ENCODE peak calls at places on chromosomes 7 and 10, in five cellular contexts. A is cardiac muscle cell, G is left lobe of liver, M is Daoy, D is lung. X is an unnamed sample.
A peak's percentile ranks its signal among the peaks of the same experiment; 100 is the strongest.

GRCh38 chr10:11532329-11532728 is 79.1 kb downstream of the USP6NL start:
- DNase-seq in A (peak; percentile 62), G (no peak), M (no peak), D (no peak), X (no peak)

GRCh38 chr7:20385121-20385520 is 54.4 kb downstream of the ITGB8 start:
- DNase-seq in A (peak; percentile 51), G (no peak), M (peak; percentile 54), D (no peak), X (no peak)

GRCh38 chr10:68231106-68231901 is 609 bp downstream of the ATOH7 start:
- DNase-seq in A (peak; percentile 79), G (peak; percentile 67), M (peak; percentile 81), D (peak; percentile 44), X (peak; percentile 69)

GRCh38 chr7:65216469-65216868 is 157.2 kb upstream of the ZNF92 start:
- DNase-seq in A (peak; percentile 41), G (peak; percentile 68), M (peak; percentile 75), D (peak; percentile 76), X (peak; percentile 79)

GRCh38 chr7:152520861-152521302 is 85.1 kb upstream of the KMT2C start:
- DNase-seq in A (peak; percentile 16), G (no peak), M (no peak), D (no peak), X (no peak)

GRCh38 chr7:34759477-34760125 is 101.6 kb downstream of the NPSR1 start:
- DNase-seq in A (peak; percentile 66), G (no peak), M (peak; percentile 62), D (no peak), X (no peak)

GRCh38 chr10:133166828-133167692 is 7.0 kb downstream of the KNDC1 start:
- DNase-seq in A (peak; percentile 20), G (peak; percentile 40), M (no peak), D (no peak), X (no peak)

GRCh38 chr7:142860968-142861367 is 6.1 kb downstream of the EPHB6 start:
- DNase-seq in A (no peak), G (no peak), M (no peak), D (no peak), X (no peak)

GRCh38 chr10:89869180-89869579 is 167.8 kb downstream of the KIF20B start:
- DNase-seq in A (peak; percentile 61), G (no peak), M (peak; percentile 23), D (no peak), X (no peak)

GRCh38 chr7:81013036-81013435 is 94.2 kb upstream of the SEMA3C start:
- DNase-seq in A (peak; percentile 74), G (no peak), M (peak; percentile 26), D (no peak), X (no peak)

GRCh38 chr10:13102002-13102794 is 2.2 kb downstream of the OPTN start:
- DNase-seq in A (peak; percentile 41), G (peak; percentile 83), M (no peak), D (no peak), X (no peak)

GRCh38 chr7:91240546-91240945 is 23.7 kb upstream of the FZD1 start:
- DNase-seq in A (peak; percentile 85), G (no peak), M (no peak), D (no peak), X (no peak)

GRCh38 chr7:17545348-17545747 is 246.9 kb downstream of the AHR start:
- DNase-seq in A (peak; percentile 44), G (no peak), M (no peak), D (no peak), X (no peak)

GRCh38 chr10:29585488-29585976 is 49.2 kb downstream of the SVIL start:
- DNase-seq in A (peak; percentile 12), G (no peak), M (no peak), D (peak; percentile 6), X (no peak)

GRCh38 chr10:105549731-105550130 is 908.6 kb downstream of the SORCS3 start:
- DNase-seq in A (no peak), G (no peak), M (no peak), D (no peak), X (no peak)

GRCh38 chr7:2191026-2191425 is 41.7 kb downstream of the MAD1L1 start:
- DNase-seq in A (no peak), G (no peak), M (no peak), D (no peak), X (no peak)

GRCh38 chr7:157690833-157691382 is 354.1 kb downstream of the DNAJB6 start:
- DNase-seq in A (peak; percentile 91), G (no peak), M (peak; percentile 92), D (no peak), X (peak; percentile 48)

GRCh38 chr10:30063098-30063497 is 3.7 kb upstream of the JCAD start:
- DNase-seq in A (peak; percentile 79), G (no peak), M (peak; percentile 75), D (no peak), X (no peak)

GRCh38 chr7:22698762-22699161 is 28.2 kb upstream of the IL6 start:
- DNase-seq in A (no peak), G (no peak), M (no peak), D (no peak), X (no peak)